ENCODE peak calls at places on chromosomes 4 and X, in five cellular contexts. O, S, L, N and P are unnamed samples.

GRCh38 chrX:85244411-85245210 is 820 bp downstream of the ZNF711 start:
- DNase-seq in S (peak; percentile 20), O (no peak), N (peak; percentile 61), L (no peak), P (no peak)

GRCh38 chr4:79298027-79298426 is 27.8 kb downstream of the NAA11 start:
- DNase-seq in O (no peak), S (no peak), N (peak; percentile 20), L (no peak), P (no peak)

GRCh38 chr4:8053688-8054449 is 104.7 kb downstream of the ABLIM2 start:
- DNase-seq in L (no peak), S (no peak), O (no peak), N (no peak), P (no peak)

GRCh38 chrX:12011075-12011474 is 127.2 kb upstream of the FRMPD4 start:
- DNase-seq in O (no peak), N (no peak), L (no peak), S (no peak), P (no peak)

GRCh38 chrX:131747173-131747572 is 203.3 kb downstream of the OR13H1 start:
- DNase-seq in O (peak; percentile 8), S (no peak), L (peak; percentile 71), N (peak; percentile 80), P (no peak)

GRCh38 chrX:97290199-97290598 is 406.5 kb downstream of the RPA4 start:
- DNase-seq in L (no peak), S (no peak), N (no peak), O (no peak), P (no peak)

GRCh38 chrX:14700982-14701381 is 171.6 kb downstream of the GLRA2 start:
- DNase-seq in O (no peak), L (no peak), N (no peak), S (no peak), P (no peak)

GRCh38 chr4:174746710-174747109 is 82.3 kb downstream of the GLRA3 start:
- DNase-seq in N (no peak), S (no peak), L (no peak), O (no peak), P (no peak)

GRCh38 chr4:15438939-15439524 is 11.2 kb downstream of the C1QTNF7 start:
- DNase-seq in L (no peak), S (no peak), N (no peak), O (no peak), P (no peak)

GRCh38 chr4:141807073-141807472 is 170.7 kb downstream of the IL15 start:
- DNase-seq in N (no peak), S (peak; percentile 17), L (no peak), O (no peak), P (no peak)

DNA sequence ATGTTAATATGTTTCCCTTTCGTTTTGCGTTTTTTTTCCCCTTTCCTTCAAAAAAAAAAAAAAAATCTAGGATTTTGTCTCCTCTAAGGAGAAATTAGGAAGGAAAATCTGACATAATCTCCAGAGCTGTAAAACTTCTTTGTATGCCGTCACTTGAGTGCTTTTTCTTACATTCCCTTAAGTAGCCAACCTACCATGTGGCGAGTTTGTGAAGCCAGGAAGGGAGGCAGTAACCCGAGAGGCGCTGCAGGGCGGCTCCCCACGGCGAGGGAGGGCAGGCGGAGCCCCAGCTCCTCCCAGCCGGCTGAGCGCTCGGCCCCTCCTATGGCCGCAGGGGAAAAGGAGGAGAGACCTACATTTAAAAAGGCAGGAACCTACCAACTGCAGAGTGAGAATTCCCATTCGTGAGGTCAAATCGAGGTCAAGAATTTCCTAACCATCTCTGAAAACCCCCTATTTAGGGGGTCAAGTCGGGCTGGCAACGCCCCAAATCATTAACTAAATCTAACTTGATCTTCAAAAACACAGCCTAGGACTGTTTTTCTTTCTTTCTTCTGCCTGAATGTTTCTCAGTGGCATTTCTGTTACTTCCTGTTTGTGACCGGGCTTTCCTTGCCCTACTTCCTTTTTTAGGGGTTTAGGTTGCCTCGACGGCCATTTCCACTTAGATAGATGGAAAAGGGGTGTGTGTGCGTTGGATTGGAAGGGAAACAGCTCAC is 345.1 kb upstream of the KLF3 start:
- DNase-seq in N (peak; percentile 95), L (peak; percentile 94), O (peak; percentile 90), S (peak; percentile 97), P (peak; percentile 89)
- TF ChIP-seq CTCF in N (no peak), L (no peak), O (no peak), S (no peak), P (no peak)

DNA sequence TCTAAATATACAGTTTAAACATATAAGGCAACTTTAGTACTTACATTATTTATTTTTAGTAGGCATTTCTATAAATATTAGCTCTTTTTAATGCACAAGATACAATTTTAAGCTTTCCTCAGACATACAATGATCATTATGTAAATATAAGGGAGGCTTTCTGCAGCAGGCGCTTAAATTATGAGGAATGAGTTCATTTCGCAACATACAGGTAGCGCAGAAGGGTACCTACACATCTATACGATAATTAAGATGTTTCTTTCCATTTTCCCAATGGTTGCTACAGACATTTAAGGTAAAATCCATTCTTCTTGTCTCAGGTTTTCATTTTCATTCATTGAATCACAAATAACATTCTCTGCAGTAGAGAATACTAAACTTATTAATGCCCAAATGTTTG is 1.2 kb downstream of the AASDH start:
- DNase-seq in L (no peak), S (no peak), N (no peak), O (no peak), P (no peak)
- H3K4me3 ChIP-seq in L (peak overlapping the region; percentile 76), S (peak overlapping the region; percentile 41), N (no peak overlapping the region), O (peak overlapping the region; percentile 76), P (peak overlapping the region; percentile 49)

GRCh38 chrX:40158036-40158706 is 60.4 kb upstream of the BCOR start:
- DNase-seq in S (peak; percentile 26), O (no peak), L (peak; percentile 64), N (peak; percentile 86), P (no peak)
- TF ChIP-seq CTCF in S (no peak), O (peak; percentile 51), L (peak; percentile 59), N (no peak), P (no peak)

DNA sequence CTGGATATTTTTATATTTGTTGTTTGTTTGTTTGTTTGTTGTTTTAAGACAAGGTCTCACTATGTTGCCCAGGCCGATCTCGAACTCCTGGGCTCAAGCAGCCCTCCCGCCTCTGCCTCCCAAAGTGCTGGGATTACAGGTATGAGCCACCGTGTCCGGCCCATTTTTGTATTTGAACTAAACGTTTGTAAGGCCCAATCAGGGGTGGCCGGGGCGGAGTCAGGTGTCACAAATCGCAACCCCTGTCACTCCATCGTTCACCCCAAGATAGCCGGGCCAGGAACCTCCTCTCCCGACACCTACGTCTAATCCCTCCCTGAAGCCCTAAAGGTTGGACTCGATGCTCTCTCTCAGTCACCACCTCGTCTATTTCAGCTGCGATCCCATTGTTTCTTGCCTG is 722 bp upstream of the EFHC2 start:
- DNase-seq in S (no peak), O (no peak), N (peak; percentile 87), L (no peak), P (no peak)
- H3K4me3 ChIP-seq in S (no peak overlapping the region), O (peak overlapping the region; percentile 51), N (peak overlapping the region; percentile 36), L (peak overlapping the region; percentile 56), P (peak overlapping the region; percentile 65)

DNA sequence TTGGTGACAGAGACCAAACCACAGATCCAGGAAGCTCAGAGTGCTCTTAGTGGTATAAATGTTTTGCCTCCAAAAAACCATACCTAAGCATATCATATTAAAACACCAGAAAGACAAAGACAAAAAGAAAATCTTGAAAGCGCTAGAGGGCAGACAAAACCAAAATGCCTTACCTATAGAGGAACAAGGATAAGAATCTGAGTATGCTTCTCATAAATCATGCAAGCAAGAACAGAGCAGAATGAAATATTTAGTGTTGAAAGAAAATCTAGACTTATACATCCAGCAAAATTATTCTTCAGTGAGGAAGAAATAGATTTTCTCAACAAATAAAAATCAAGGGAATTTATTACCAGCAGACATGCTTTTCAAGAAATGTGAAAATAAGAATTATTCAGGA is 941.0 kb upstream of the INTU start:
- DNase-seq in O (no peak), L (no peak), N (no peak), S (no peak), P (no peak)
- TF ChIP-seq CTCF in O (no peak), L (no peak), N (no peak), S (no peak), P (no peak)